ENCODE peak calls at places on chromosomes 3 and 15, in five cellular contexts. X, Q, J, G and L are unnamed samples.

GRCh38 chr3:47374587-47374986 is 6.2 kb upstream of the PTPN23 start:
- DNase-seq in X (no peak), Q (no peak), J (no peak), G (no peak), L (no peak)

GRCh38 chr3:134284438-134284837 is 33.8 kb upstream of the RYK start:
- DNase-seq in X (no peak), Q (no peak), J (no peak), G (no peak), L (no peak)

GRCh38 chr15:75685195-75685594 is 27.5 kb downstream of the CSPG4 start:
- DNase-seq in X (no peak), Q (no peak), J (no peak), G (no peak), L (no peak)

GRCh38 chr3:105014631-105015030 is 352.1 kb upstream of the ALCAM start:
- DNase-seq in X (no peak), Q (peak; percentile 9), J (no peak), G (peak; percentile 30), L (no peak)

GRCh38 chr15:86327230-86327865 is 247.7 kb downstream of the AGBL1 start:
- DNase-seq in X (no peak), Q (no peak), J (no peak), G (no peak), L (no peak)

GRCh38 chr15:43881944-43882343 is 55.1 kb downstream of the WDR76 start:
- DNase-seq in X (no peak), Q (peak; percentile 12), J (no peak), G (no peak), L (no peak)

GRCh38 chr3:120684896-120685295 is 2.9 kb upstream of the HGD start:
- DNase-seq in X (no peak), Q (no peak), J (no peak), G (no peak), L (no peak)

GRCh38 chr3:190728574-190729246 is 133.8 kb downstream of the GMNC start:
- DNase-seq in X (no peak), Q (peak; percentile 29), J (no peak), G (no peak), L (no peak)

GRCh38 chr15:92681141-92681622 is 25.6 kb upstream of the FAM174B start:
- DNase-seq in X (no peak), Q (peak; percentile 90), J (peak; percentile 49), G (peak; percentile 56), L (no peak)

GRCh38 chr3:135895106-135895733 is 70.3 kb upstream of the PPP2R3A start:
- DNase-seq in X (peak; percentile 67), Q (peak; percentile 89), J (peak; percentile 49), G (peak; percentile 79), L (peak; percentile 62)

GRCh38 chr15:55823699-55824098 is 80.7 kb upstream of the PRTG start:
- DNase-seq in X (no peak), Q (peak; percentile 33), J (no peak), G (peak; percentile 23), L (no peak)

GRCh38 chr3:123150449-123150954 is 51.2 kb upstream of the SEC22A start:
- DNase-seq in X (no peak), Q (no peak), J (no peak), G (no peak), L (no peak)

GRCh38 chr3:122078235-122078935 is 23.2 kb downstream of the CD86 start:
- DNase-seq in X (no peak), Q (no peak), J (no peak), G (no peak), L (no peak)

GRCh38 chr3:172268425-172268824 is 179.8 kb downstream of the GHSR start:
- DNase-seq in X (no peak), Q (no peak), J (no peak), G (no peak), L (no peak)

GRCh38 chr3:36969540-36970432 is 23.1 kb downstream of the EPM2AIP1 start:
- DNase-seq in X (peak; percentile 43), Q (peak; percentile 65), J (no peak), G (peak; percentile 93), L (no peak)

GRCh38 chr3:131396170-131396569 is 14.6 kb downstream of the NUDT16 start:
- DNase-seq in X (peak; percentile 46), Q (peak; percentile 46), J (peak; percentile 51), G (no peak), L (peak; percentile 68)

GRCh38 chr15:58243083-58243482 is 104.9 kb downstream of the AQP9 start:
- DNase-seq in X (no peak), Q (no peak), J (no peak), G (no peak), L (no peak)

GRCh38 chr3:132360717-132361116 is 43.5 kb downstream of the ACP3 start:
- DNase-seq in X (no peak), Q (no peak), J (no peak), G (no peak), L (no peak)

GRCh38 chr3:32725721-32726120 is 40.7 kb downstream of the CNOT10 start:
- DNase-seq in X (no peak), Q (peak; percentile 59), J (no peak), G (peak; percentile 10), L (no peak)

GRCh38 chr3:159233734-159234133 is 431.9 kb downstream of the MFSD1 start:
- DNase-seq in X (no peak), Q (no peak), J (no peak), G (no peak), L (no peak)

GRCh38 chr3:126527455-126528211 is 3.7 kb downstream of the CHST13 start:
- DNase-seq in X (peak; percentile 12), Q (no peak), J (no peak), G (no peak), L (no peak)

GRCh38 chr3:103495186-103495585 is 1060.4 kb downstream of the ZPLD1 start:
- DNase-seq in X (no peak), Q (no peak), J (no peak), G (no peak), L (no peak)

GRCh38 chr3:60146121-60146520 is 1096.3 kb upstream of the CFAP20DC start:
- DNase-seq in X (no peak), Q (no peak), J (no peak), G (no peak), L (no peak)

GRCh38 chr3:184414418-184415228 is 34.8 kb downstream of the CHRD start:
- DNase-seq in X (no peak), Q (no peak), J (no peak), G (no peak), L (no peak)

GRCh38 chr15:89379818-89380217 is 45.2 kb upstream of the POLG start:
- DNase-seq in X (no peak), Q (no peak), J (no peak), G (no peak), L (no peak)

GRCh38 chr15:89379423-89379735 is 44.8 kb upstream of the POLG start:
- DNase-seq in X (no peak), Q (no peak), J (no peak), G (no peak), L (no peak)

GRCh38 chr15:89377042-89377841 is 42.6 kb upstream of the POLG start:
- DNase-seq in X (no peak), Q (no peak), J (no peak), G (no peak), L (no peak)

GRCh38 chr15:89377842-89378698 is 43.4 kb upstream of the POLG start:
- DNase-seq in X (no peak), Q (peak; percentile 36), J (no peak), G (no peak), L (no peak)

DNA sequence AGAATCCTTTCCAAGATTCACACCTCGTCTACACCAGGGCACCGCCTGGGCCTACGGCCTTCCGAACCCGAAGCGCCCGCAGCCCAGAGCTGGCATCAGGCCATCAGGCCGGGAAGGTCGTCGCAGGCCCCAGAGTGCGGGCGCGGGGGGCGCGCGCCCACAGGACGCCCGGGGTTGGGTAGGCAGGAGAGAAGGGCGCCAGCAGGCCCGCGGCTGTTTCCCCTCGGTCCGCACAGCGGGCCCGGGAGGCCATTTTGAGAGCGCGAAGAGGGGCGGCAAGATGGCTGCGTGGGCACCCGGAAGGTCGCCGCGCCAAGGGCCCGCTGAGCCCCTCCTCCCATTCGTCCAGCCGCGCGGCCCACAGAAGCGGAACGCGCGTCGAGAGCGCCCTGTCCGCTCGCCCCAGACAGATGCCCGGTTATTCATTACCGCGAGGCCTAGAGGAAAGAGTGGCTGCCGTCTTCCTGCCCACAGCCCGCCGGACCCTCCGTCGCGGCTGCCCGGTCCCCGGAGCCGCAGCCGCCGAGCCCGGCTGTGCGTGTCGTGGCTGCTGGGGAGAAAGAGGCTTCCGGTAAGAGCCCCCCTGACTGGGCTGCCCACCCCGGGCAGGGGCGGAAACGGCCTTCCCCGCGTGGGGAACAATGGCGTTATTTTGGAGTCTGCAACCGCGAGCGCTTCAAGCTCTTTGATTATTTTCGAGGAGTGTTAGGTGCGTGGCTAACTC is 44.2 kb upstream of the POLG start:
- DNase-seq in X (no peak), Q (no peak), J (no peak), G (no peak), L (no peak)
- H3K27me3 ChIP-seq in X (peaks cover 24% of the 10 kb centered on the region), Q (peaks cover 92% of the 10 kb centered on the region), J (no peaks in the 10 kb centered on the region), G (peaks cover 91% of the 10 kb centered on the region), L (no peaks in the 10 kb centered on the region)

GRCh38 chr3:129692743-129693142 is 86.3 kb upstream of the PLXND1 start:
- DNase-seq in X (no peak), Q (no peak), J (no peak), G (no peak), L (no peak)
- H3K27me3 ChIP-seq in X (no peaks in the 10 kb centered on the region), Q (no peaks in the 10 kb centered on the region), J (no peaks in the 10 kb centered on the region), G (no peaks in the 10 kb centered on the region), L (no peaks in the 10 kb centered on the region)

DNA sequence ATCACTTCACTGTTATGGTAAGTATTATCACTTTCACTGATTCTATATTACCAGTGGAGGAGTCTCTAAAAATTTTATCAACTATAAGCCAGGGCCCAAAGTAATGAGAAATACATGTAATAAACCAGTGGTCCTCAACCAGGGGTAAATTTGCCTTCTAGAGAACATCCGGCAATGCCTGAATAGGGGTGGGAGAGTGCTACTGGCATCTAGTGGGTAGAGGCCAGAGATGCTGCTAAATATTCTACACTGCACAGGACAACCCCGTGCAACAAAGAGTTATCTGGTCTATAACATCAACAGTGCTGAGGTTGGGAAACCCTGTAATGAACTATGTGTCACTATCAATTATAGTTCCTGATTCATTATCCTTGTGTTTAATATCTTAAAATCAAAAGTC is 2.2 kb downstream of the LYSMD2 start:
- DNase-seq in X (no peak), Q (peak; percentile 3), J (no peak), G (no peak), L (no peak)
- H3K27me3 ChIP-seq in X (no peaks in the 10 kb centered on the region), Q (no peaks in the 10 kb centered on the region), J (no peaks in the 10 kb centered on the region), G (no peaks in the 10 kb centered on the region), L (no peaks in the 10 kb centered on the region)

GRCh38 chr15:34789326-34789725 is 6.0 kb downstream of the ACTC1 start:
- DNase-seq in X (peak; percentile 45), Q (no peak), J (no peak), G (no peak), L (no peak)
- H3K27me3 ChIP-seq in X (no peaks in the 10 kb centered on the region), Q (no peaks in the 10 kb centered on the region), J (no peaks in the 10 kb centered on the region), G (peaks cover 14% of the 10 kb centered on the region), L (peaks cover 2% of the 10 kb centered on the region)

DNA sequence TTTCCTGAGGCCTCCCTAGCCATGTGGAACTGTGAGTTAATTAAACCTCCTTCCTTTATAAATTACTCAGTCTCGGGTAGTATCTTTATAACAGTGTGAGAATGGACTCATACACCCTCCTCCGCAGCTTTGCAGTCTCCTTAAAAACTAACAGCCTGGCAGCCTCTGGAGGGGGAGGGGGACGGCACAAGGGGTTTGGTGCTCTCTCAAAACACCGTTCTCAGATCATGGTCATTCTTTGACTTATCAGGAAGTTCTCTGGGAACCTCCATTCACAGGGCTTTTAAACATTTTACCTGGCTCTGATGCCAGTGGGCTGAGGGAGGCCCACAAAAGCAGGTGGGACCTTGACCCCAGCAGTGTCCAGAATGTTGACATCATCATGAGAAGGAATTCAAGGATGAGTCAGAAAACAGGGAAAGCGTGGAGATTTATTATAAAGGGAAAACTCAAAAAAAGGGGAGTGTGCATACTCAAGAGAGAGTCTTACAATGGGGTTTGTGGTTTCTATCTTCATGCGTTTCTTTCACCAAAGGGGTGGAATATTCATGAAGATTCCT is 43.9 kb downstream of the ONECUT1 start:
- DNase-seq in X (no peak), Q (no peak), J (no peak), G (no peak), L (no peak)
- H3K27me3 ChIP-seq in X (peaks cover 1% of the 10 kb centered on the region), Q (peaks cover 28% of the 10 kb centered on the region), J (no peaks in the 10 kb centered on the region), G (peaks cover 10% of the 10 kb centered on the region), L (no peaks in the 10 kb centered on the region)